ENCODE peak calls at places on chromosome X, in four cellular contexts. R is fibroblast of lung, S is Peyer's patch, N is RWPE1. G is an unnamed sample.

GRCh38 chrX:101462892-101463291 is 22.4 kb upstream of the ARMCX4 start:
- DNase-seq in S (no peak), R (peak), N (peak), G (peak)

GRCh38 chrX:124478046-124478445 is 131.7 kb downstream of the SH2D1A start:
- DNase-seq in N (no peak), S (no peak), R (no peak), G (no peak)

GRCh38 chrX:113548308-113549015 is 707.8 kb upstream of the AMOT start:
- DNase-seq in S (no peak), N (no peak), R (no peak), G (peak)

GRCh38 chrX:129116651-129117050 is 406.6 kb downstream of the SMARCA1 start:
- DNase-seq in S (no peak), N (no peak), R (no peak), G (peak)

GRCh38 chrX:107559506-107559905 is 68.8 kb upstream of the PRPS1 start:
- DNase-seq in N (no peak), S (no peak), R (no peak), G (no peak)

GRCh38 chrX:150486011-150486410 is 82.4 kb upstream of the MTM1 start:
- DNase-seq in S (peak), R (peak), N (peak), G (peak)

GRCh38 chrX:76253432-76253831 is 80.6 kb downstream of the PBDC1 start:
- DNase-seq in R (peak), S (peak), N (peak), G (peak)

GRCh38 chrX:19758536-19758935 is 128.9 kb downstream of the SH3KBP1 start:
- DNase-seq in N (peak), R (no peak), S (no peak), G (no peak)

GRCh38 chrX:110026099-110026844 is 23.4 kb downstream of the TMEM164 start:
- DNase-seq in N (peak), S (peak), R (no peak), G (peak)

GRCh38 chrX:81377329-81377728 is 175.4 kb downstream of the SH3BGRL start:
- DNase-seq in S (no peak), R (peak), N (peak), G (peak)

GRCh38 chrX:20026278-20026677 is 35.4 kb upstream of the BCLAF3 start:
- DNase-seq in R (peak), S (no peak), N (no peak), G (no peak)

GRCh38 chrX:28979876-28980275 is 392.6 kb downstream of the IL1RAPL1 start:
- DNase-seq in N (peak), R (no peak), S (no peak), G (no peak)

GRCh38 chrX:30679369-30679768 is 26.1 kb downstream of the GK start:
- DNase-seq in N (no peak), S (no peak), R (no peak), G (no peak)
- H3K27ac ChIP-seq in N (no peak), S (no peak), R (no peak), G (no peak)

GRCh38 chrX:24282381-24283121 is 31.3 kb downstream of the SUPT20HL2 start:
- DNase-seq in S (no peak), N (no peak), R (peak), G (peak)
- H3K27ac ChIP-seq in S (no peak), N (no peak), R (no peak), G (no peak)

DNA sequence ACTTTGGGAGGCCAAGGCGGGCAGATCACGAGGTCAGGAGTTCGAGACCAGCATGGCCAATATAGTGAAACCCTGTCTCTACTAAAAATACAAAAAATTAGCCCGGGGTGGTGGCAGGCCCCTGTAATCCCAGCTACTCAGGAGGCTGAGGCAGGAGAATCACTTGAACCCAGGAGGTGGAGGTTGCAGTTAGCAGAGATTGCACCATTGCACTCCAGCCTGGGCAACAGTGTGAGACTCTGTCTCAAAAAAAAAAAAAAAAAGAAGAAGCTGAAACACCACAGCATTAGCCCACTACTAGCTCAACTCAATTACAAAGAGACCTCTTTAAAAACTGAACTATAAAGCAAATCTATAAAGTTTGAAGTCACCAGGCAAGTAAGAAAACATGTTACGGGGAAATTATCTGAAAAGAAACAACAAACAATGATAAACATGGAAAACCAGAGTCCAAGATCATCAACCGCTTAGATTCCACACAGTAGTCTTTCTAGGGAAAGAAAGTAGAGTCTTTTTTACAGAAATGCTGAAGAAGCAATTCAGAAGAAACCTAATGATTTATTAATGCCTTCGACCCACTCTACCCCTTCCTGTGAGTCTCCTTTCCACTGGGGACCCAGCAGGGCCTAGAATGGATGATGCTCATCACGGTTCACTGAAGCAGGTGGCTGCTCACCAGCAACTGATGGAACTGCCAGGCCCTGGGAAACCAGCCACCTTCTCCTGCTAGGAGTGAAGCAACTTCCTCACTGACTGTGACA is 6.6 kb downstream of the SAT1 start:
- DNase-seq in N (no peak), S (no peak), R (no peak), G (no peak)
- H3K27ac ChIP-seq in N (no peak), S (no peak), R (no peak), G (no peak)

DNA sequence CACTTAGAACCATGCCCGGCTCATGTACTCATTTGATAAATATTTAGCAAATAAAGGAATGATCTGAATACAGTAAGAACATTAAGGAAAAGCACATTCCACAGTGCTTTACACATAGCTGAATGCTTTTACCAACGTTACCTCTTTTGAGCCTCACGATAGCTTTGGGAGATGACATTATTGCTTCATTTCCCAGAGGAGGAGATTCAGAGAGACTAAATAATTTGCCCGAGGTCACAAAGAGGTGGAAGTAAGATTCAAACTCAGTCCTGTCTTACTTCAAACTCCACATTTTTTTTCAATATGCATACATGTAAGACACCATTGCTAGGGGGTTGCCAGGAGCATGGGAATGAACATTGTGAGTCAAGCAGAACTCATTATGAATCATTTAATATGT is 538.5 kb downstream of the BCOR start:
- DNase-seq in S (no peak), R (no peak), N (peak), G (no peak)
- H3K27ac ChIP-seq in S (no peak), R (no peak), N (no peak), G (no peak)

GRCh38 chrX:134530845-134531244 is 70.9 kb downstream of the HPRT1 start:
- DNase-seq in N (no peak), R (no peak), S (no peak), G (no peak)

GRCh38 chrX:134528936-134529335 is 69.0 kb downstream of the HPRT1 start:
- DNase-seq in N (no peak), S (no peak), R (no peak), G (no peak)

GRCh38 chrX:134526399-134526798 is 66.4 kb downstream of the HPRT1 start:
- DNase-seq in N (peak), R (no peak), S (no peak), G (no peak)

GRCh38 chrX:134533352-134533751 is 73.4 kb downstream of the HPRT1 start:
- DNase-seq in R (no peak), N (no peak), S (no peak), G (no peak)

GRCh38 chrX:134529481-134529880 is 69.5 kb downstream of the HPRT1 start:
- DNase-seq in R (no peak), N (no peak), S (no peak), G (no peak)
- H3K27ac ChIP-seq in R (no peak), N (no peak), S (no peak), G (no peak)

GRCh38 chrX:40749874-40750273 is 14.5 kb upstream of the MED14 start:
- DNase-seq in R (no peak), N (no peak), S (no peak), G (no peak)
- H3K27ac ChIP-seq in R (no peak), N (no peak), S (no peak), G (no peak)

GRCh38 chrX:32447640-32448039 is 763.7 kb downstream of the DMD start:
- DNase-seq in S (no peak), R (no peak), N (no peak), G (no peak)
- H3K27ac ChIP-seq in S (no peak), R (no peak), N (no peak), G (no peak)

G was measured in neural progenitor cell.